ENCODE peak calls at places on chromosomes 4 and X, in six cellular contexts. K is OCI-LY7, X is PC-3, C is lower leg skin, V is hepatocyte, L is upper lobe of right lung. O is an unnamed sample.

GRCh38 chrX:134669378-134670098 is 11.3 kb upstream of the PLAC1 start:
- DNase-seq in V (peak; percentile 55), K (no peak), C (no peak), L (peak; percentile 43), X (peak; percentile 87), O (no peak)

GRCh38 chr4:165351359-165352130 is 24.1 kb downstream of the MSMO1 start:
- DNase-seq in C (no peak), V (no peak), K (no peak), L (no peak), X (no peak), O (no peak)

GRCh38 chr4:187363453-187363852 is 632.1 kb upstream of the ZFP42 start:
- DNase-seq in X (no peak), L (no peak), V (no peak), K (no peak), C (no peak), O (no peak)

GRCh38 chr4:7158081-7158750 is 34.1 kb upstream of the SORCS2 start:
- DNase-seq in X (no peak), C (peak; percentile 40), V (no peak), K (no peak), L (peak; percentile 17), O (no peak)

GRCh38 chr4:74714731-74715130 is 79.6 kb downstream of the BTC start:
- DNase-seq in L (no peak), K (no peak), V (no peak), C (no peak), X (no peak), O (no peak)

GRCh38 chrX:19758536-19758935 is 128.9 kb downstream of the SH3KBP1 start:
- DNase-seq in C (no peak), V (no peak), K (peak; percentile 76), X (peak; percentile 37), L (no peak), O (no peak)

GRCh38 chr4:152970102-152970820 is 34.1 kb downstream of the FHDC1 start:
- DNase-seq in X (peak; percentile 92), K (no peak), C (peak; percentile 26), L (no peak), V (no peak), O (no peak)

GRCh38 chr4:6372649-6373525 is 99.5 kb downstream of the PPP2R2C start:
- DNase-seq in X (peak; percentile 38), V (peak; percentile 35), K (peak; percentile 64), L (no peak), C (no peak), O (peak; percentile 15)

GRCh38 chr4:98416844-98417243 is 155.7 kb downstream of the RAP1GDS1 start:
- DNase-seq in V (no peak), C (no peak), L (no peak), X (no peak), K (no peak), O (no peak)

GRCh38 chr4:174697164-174697563 is 131.9 kb downstream of the GLRA3 start:
- DNase-seq in L (no peak), K (no peak), V (no peak), C (no peak), X (no peak), O (no peak)

GRCh38 chr4:37392540-37393255 is 148.2 kb downstream of the NWD2 start:
- DNase-seq in V (peak; percentile 16), L (no peak), K (no peak), C (no peak), X (peak; percentile 57), O (no peak)

GRCh38 chr4:6362896-6363295 is 93.2 kb downstream of the WFS1 start:
- DNase-seq in C (no peak), V (peak; percentile 65), K (peak; percentile 22), L (no peak), X (peak; percentile 16), O (no peak)

GRCh38 chrX:40853816-40854123 is 118.4 kb upstream of the MED14 start:
- DNase-seq in C (no peak), L (no peak), V (no peak), K (no peak), X (no peak), O (no peak)

GRCh38 chrX:40855932-40856515 is 120.7 kb upstream of the MED14 start:
- DNase-seq in V (no peak), X (no peak), C (no peak), L (no peak), K (no peak), O (no peak)

GRCh38 chrX:40853004-40853815 is 117.9 kb upstream of the MED14 start:
- DNase-seq in V (no peak), K (no peak), L (no peak), C (no peak), X (no peak), O (no peak)

GRCh38 chrX:40854242-40854641 is 118.9 kb upstream of the MED14 start:
- DNase-seq in V (no peak), C (no peak), X (no peak), K (no peak), L (no peak), O (no peak)

DNA sequence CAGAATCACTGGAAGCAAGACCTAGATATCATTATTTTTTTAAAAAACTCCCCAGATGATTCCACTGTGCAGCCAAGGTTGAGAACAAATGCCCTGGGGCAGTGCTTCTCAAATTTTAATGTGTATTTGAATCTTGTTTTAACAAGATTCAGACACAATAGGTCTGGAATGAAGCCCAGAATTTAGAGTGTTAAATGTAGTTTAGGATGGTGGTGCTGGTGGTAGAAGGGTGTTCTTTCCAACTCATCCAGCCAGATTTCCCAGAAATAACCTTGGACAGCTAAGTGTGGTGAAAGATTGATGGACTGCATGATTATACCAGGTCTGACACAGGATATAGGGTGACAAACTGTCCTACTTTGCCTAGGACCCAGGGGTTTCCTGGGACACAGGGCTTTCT is 120.1 kb upstream of the MED14 start:
- DNase-seq in C (no peak), K (no peak), V (no peak), X (peak; percentile 94), L (no peak), O (peak; percentile 38)
- H3K4me3 ChIP-seq in C (no peak overlapping the region), K (no peak overlapping the region), V (no peak overlapping the region), X (no peak overlapping the region), L (no peak overlapping the region), O (no peak overlapping the region)

GRCh38 chr4:188403272-188403671 is 264.0 kb downstream of the TRIML1 start:
- DNase-seq in K (no peak), X (no peak), L (no peak), V (no peak), C (no peak), O (no peak)
- TF ChIP-seq CTCF in K (peak; percentile 7), X (no peak), L (no peak), V (no peak), C (no peak), O (peak; percentile 31)

GRCh38 chrX:46979340-46979739 is 67.1 kb downstream of the JADE3 start:
- DNase-seq in X (peak; percentile 71), C (no peak), L (no peak), K (no peak), V (no peak), O (no peak)
- H3K4me3 ChIP-seq in X (peak overlapping the region; percentile 41), C (no peak overlapping the region), L (no peak overlapping the region), K (no peak overlapping the region), V (no peak overlapping the region), O (no peak overlapping the region)

GRCh38 chr4:138576684-138577083 is 334.5 kb upstream of the SLC7A11 start:
- DNase-seq in X (peak; percentile 64), V (peak; percentile 26), C (no peak), L (no peak), K (peak; percentile 24), O (peak; percentile 61)
- TF ChIP-seq CTCF in X (peak; percentile 75), V (peak; percentile 33), C (no peak), L (no peak), K (peak; percentile 67), O (peak; percentile 85)

GRCh38 chr4:88003261-88003660 is 4.2 kb upstream of the PKD2 start:
- DNase-seq in C (no peak), L (no peak), V (no peak), K (no peak), X (no peak), O (no peak)
- H3K4me3 ChIP-seq in C (no peak overlapping the region), L (no peak overlapping the region), V (no peak overlapping the region), K (no peak overlapping the region), X (no peak overlapping the region), O (no peak overlapping the region)

GRCh38 chrX:105552395-105552794 is 269.9 kb upstream of the NRK start:
- DNase-seq in V (no peak), K (no peak), X (peak; percentile 88), C (no peak), L (no peak), O (no peak)
- TF ChIP-seq CTCF in V (no peak), K (no peak), X (peak; percentile 58), C (no peak), L (no peak), O (no peak)

DNA sequence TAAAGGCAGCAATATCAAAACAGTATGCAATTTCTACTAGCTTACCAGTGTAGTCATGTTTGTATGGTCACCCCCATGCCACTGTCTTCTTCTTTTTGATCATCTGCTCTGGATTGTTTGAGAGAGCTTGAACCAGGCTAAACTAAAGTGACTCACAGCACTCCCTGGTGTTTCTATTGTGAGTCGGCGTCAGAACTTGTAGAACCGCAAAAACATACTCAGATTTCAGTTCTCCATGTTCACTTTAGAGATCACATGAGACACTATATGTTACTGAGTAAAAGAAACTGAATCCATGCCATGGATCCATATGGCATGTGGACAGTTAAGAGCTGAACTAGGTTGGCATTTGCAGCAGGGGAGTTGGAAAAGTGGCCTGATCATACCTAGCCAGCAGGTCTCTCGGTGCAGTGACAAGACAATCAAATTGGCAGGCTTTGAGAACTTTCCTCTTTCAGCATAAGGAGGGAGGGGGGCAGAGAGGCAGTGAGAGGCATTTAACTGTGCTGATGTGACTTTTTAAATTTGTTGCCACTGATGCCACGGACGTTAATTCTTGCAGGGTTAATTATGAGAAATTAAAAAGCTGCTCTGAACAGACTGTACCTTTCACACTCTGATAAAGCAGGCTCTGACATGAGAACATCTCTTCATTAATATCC is 88.4 kb downstream of the AFF2 start:
- DNase-seq in C (no peak), V (no peak), X (no peak), L (no peak), K (peak; percentile 49), O (no peak)
- H3K4me3 ChIP-seq in C (no peak overlapping the region), V (no peak overlapping the region), X (no peak overlapping the region), L (no peak overlapping the region), K (no peak overlapping the region), O (no peak overlapping the region)

GRCh38 chrX:39133971-39134370 is 332.7 kb downstream of the MID1IP1 start:
- DNase-seq in L (no peak), V (peak; percentile 15), X (peak; percentile 37), K (peak; percentile 24), C (no peak), O (no peak)
- TF ChIP-seq CTCF in L (peak; percentile 7), V (no peak), X (peak; percentile 58), K (peak; percentile 59), C (no peak), O (peak; percentile 44)

DNA sequence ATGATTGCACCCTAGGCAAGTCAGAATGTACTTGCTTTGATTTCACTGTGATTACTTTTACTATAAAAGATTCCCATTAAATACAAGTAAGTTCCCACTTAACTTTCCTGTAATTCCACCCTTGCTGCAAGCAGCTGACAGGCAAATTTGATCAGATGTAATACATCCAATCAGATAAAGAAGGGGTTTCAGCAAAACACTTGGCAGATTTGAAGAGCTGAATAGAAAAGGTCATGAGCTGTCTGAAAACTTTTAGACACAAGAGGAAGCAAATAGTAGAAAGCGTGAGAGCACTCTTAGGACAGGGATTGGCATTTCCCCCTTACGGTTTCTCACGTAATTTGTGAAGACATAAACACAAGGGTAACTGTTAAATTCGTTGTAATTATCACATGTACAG is 22.8 kb downstream of the HSD17B13 start:
- DNase-seq in C (no peak), K (no peak), V (no peak), X (no peak), L (no peak), O (peak; percentile 69)
- H3K4me3 ChIP-seq in C (no peak overlapping the region), K (no peak overlapping the region), V (no peak overlapping the region), X (no peak overlapping the region), L (no peak overlapping the region), O (no peak overlapping the region)